ENCODE peak calls at places on chromosomes 1 and 21, in five cellular contexts. U is IMR-90, L is lung, I is NCI-H2029 treated with DMSO at 0.1 percent for 48 hours, T is heart right ventricle. X is an unnamed sample.

GRCh38 chr1:116916002-116916401 is 6.3 kb downstream of the PTGFRN start:
- DNase-seq in T (no peak), I (no peak), L (no peak), U (no peak), X (no peak)

GRCh38 chr1:183331095-183331742 is 87.0 kb downstream of the NMNAT2 start:
- DNase-seq in I (no peak), T (no peak), L (no peak), U (no peak), X (no peak)

GRCh38 chr1:236156512-236157208 is 14.3 kb downstream of the GPR137B start:
- DNase-seq in I (no peak), U (no peak), L (peak), T (no peak), X (no peak)

GRCh38 chr1:18829671-18830070 is 29.8 kb downstream of the TAS1R2 start:
- DNase-seq in T (no peak), L (no peak), U (no peak), I (no peak), X (no peak)

GRCh38 chr1:25640646-25641328 is 24.2 kb downstream of the MAN1C1 start:
- DNase-seq in U (no peak), T (no peak), I (no peak), L (no peak), X (no peak)

GRCh38 chr1:12314328-12314903 is 84.6 kb downstream of the VPS13D start:
- DNase-seq in I (no peak), L (no peak), U (peak), T (no peak), X (peak)

GRCh38 chr1:162383516-162383915 is 2.0 kb downstream of the C1orf226 start:
- DNase-seq in I (no peak), U (no peak), T (no peak), L (no peak), X (no peak)

GRCh38 chr21:44748621-44749020 is 37.2 kb upstream of the TSPEAR start:
- DNase-seq in I (no peak), U (no peak), T (no peak), L (no peak), X (no peak)

GRCh38 chr1:227124461-227124860 is 184.4 kb downstream of the COQ8A start:
- DNase-seq in U (peak), L (no peak), T (no peak), I (no peak), X (no peak)

GRCh38 chr1:28860332-28861073 is 48.5 kb downstream of the OPRD1 start:
- DNase-seq in L (no peak), U (no peak), I (no peak), T (no peak), X (no peak)

GRCh38 chr1:63772876-63773275 is 941 bp upstream of the ROR1 start:
- DNase-seq in U (no peak), L (no peak), T (no peak), I (peak), X (no peak)

GRCh38 chr1:212290608-212291007 is 5.4 kb downstream of the PPP2R5A start:
- DNase-seq in L (no peak), U (peak), I (no peak), T (no peak), X (no peak)

GRCh38 chr1:235873045-235873444 is 6.3 kb upstream of the LYST start:
- DNase-seq in T (no peak), L (no peak), I (no peak), U (no peak), X (no peak)

GRCh38 chr1:21863981-21864380 is 51.9 kb downstream of the LDLRAD2 start:
- DNase-seq in U (no peak), T (no peak), L (no peak), I (no peak), X (no peak)

GRCh38 chr1:23456226-23456625 is 27.8 kb downstream of the ASAP3 start:
- DNase-seq in L (no peak), U (no peak), T (no peak), I (no peak), X (peak)

GRCh38 chr1:77288275-77288674 is 6.5 kb downstream of the AK5 start:
- DNase-seq in U (peak), I (no peak), T (no peak), L (no peak), X (no peak)